ENCODE peak calls at places on chromosomes 4 and X, in eight cellular contexts. O is GM23248, C is PC-3, W is transverse colon, X is H1, D is lower lobe of right lung, F is mammary epithelial cell, G is IMR-90. Y is an unnamed sample.

GRCh38 chrX:71178908-71179307 is 34.3 kb downstream of the NLGN3 start:
- DNase-seq in O (peak; percentile 74), C (peak; percentile 76), W (peak; percentile 56), X (no peak), D (peak; percentile 47), F (peak; percentile 44), G (peak; percentile 69), Y (no peak)

GRCh38 chr4:972651-973424 is 531 bp downstream of the DGKQ start:
- DNase-seq in O (peak; percentile 64), C (peak; percentile 13), W (peak; percentile 54), X (no peak), D (peak; percentile 72), F (peak; percentile 39), G (no peak), Y (no peak)

GRCh38 chrX:95382799-95383198 is 1301.8 kb upstream of the DIAPH2 start:
- DNase-seq in O (no peak), C (peak; percentile 29), W (no peak), X (no peak), D (no peak), F (peak; percentile 84), G (no peak), Y (no peak)

GRCh38 chrX:105822138-105823091 is at the start of gene NRK:
- DNase-seq in O (no peak), C (no peak), W (no peak), X (no peak), D (no peak), F (no peak), G (no peak), Y (peak; percentile 51)

GRCh38 chr4:7334521-7335275 is 100.0 kb downstream of the PSAPL1 start:
- DNase-seq in O (no peak), C (no peak), W (no peak), X (no peak), D (peak; percentile 34), F (peak; percentile 25), G (no peak), Y (peak; percentile 36)

GRCh38 chr4:26821677-26822503 is 38.8 kb upstream of the STIM2 start:
- DNase-seq in O (peak; percentile 20), C (peak; percentile 7), W (no peak), X (no peak), D (no peak), F (no peak), G (peak; percentile 20), Y (no peak)

GRCh38 chr4:25486171-25486570 is 109.1 kb downstream of the ANAPC4 start:
- DNase-seq in O (no peak), C (peak; percentile 50), W (no peak), X (no peak), D (no peak), F (peak; percentile 9), G (no peak), Y (no peak)

GRCh38 chrX:137982791-137983190 is 416.9 kb downstream of the ZIC3 start:
- DNase-seq in O (no peak), C (no peak), W (no peak), X (no peak), D (no peak), F (no peak), G (no peak), Y (no peak)

GRCh38 chr4:20618010-20618409 is 82.2 kb upstream of the PACRGL start:
- DNase-seq in O (no peak), C (no peak), W (peak; percentile 45), X (no peak), D (peak; percentile 57), F (no peak), G (no peak), Y (peak; percentile 29)

GRCh38 chr4:117400039-117400835 is 314.9 kb upstream of the TRAM1L1 start:
- DNase-seq in O (peak; percentile 7), C (peak; percentile 81), W (no peak), X (no peak), D (no peak), F (peak; percentile 60), G (peak; percentile 77), Y (no peak)

GRCh38 chr4:128287159-128287870 is at the start of gene PGRMC2:
- DNase-seq in O (peak; percentile 68), C (peak; percentile 10), W (peak; percentile 53), X (no peak), D (no peak), F (no peak), G (peak; percentile 37), Y (no peak)

GRCh38 chr4:180913750-180914149 is 1329.5 kb upstream of the TENM3 start:
- DNase-seq in O (peak; percentile 84), C (peak; percentile 83), W (no peak), X (no peak), D (no peak), F (peak; percentile 90), G (peak; percentile 72), Y (no peak)

GRCh38 chrX:48522291-48522690 is 683 bp downstream of the EBP start:
- DNase-seq in O (no peak), C (no peak), W (peak; percentile 48), X (no peak), D (no peak), F (no peak), G (no peak), Y (no peak)

GRCh38 chrX:70262952-70263567 is 3.1 kb upstream of the P2RY4 start:
- DNase-seq in O (peak; percentile 61), C (peak; percentile 80), W (peak; percentile 55), X (peak; percentile 25), D (no peak), F (peak; percentile 54), G (peak; percentile 28), Y (no peak)

GRCh38 chr4:144868309-144868708 is 222.4 kb downstream of the HHIP start:
- DNase-seq in O (no peak), C (no peak), W (no peak), X (no peak), D (no peak), F (no peak), G (no peak), Y (no peak)

GRCh38 chrX:41116948-41117347 is 31.7 kb downstream of the USP9X start:
- DNase-seq in O (no peak), C (peak; percentile 4), W (no peak), X (no peak), D (no peak), F (peak; percentile 28), G (no peak), Y (no peak)

GRCh38 chr4:183240581-183241321 is 79.3 kb downstream of the CLDN22 start:
- DNase-seq in O (no peak), C (no peak), W (no peak), X (no peak), D (no peak), F (no peak), G (no peak), Y (no peak)

GRCh38 chr4:1570291-1571164 is 113.6 kb downstream of the FAM53A start:
- DNase-seq in O (no peak), C (no peak), W (no peak), X (no peak), D (peak; percentile 37), F (no peak), G (no peak), Y (peak; percentile 42)

GRCh38 chr4:100504086-100504874 is 13.5 kb downstream of the EMCN start:
- DNase-seq in O (no peak), C (no peak), W (no peak), X (peak; percentile 10), D (no peak), F (no peak), G (no peak), Y (no peak)

GRCh38 chr4:128524311-128524710 is 236.7 kb upstream of the PGRMC2 start:
- DNase-seq in O (peak; percentile 96), C (peak; percentile 84), W (peak; percentile 62), X (no peak), D (peak; percentile 59), F (peak; percentile 80), G (peak; percentile 65), Y (peak; percentile 44)

GRCh38 chr4:182454440-182455013 is 211.3 kb downstream of the TENM3 start:
- DNase-seq in O (no peak), C (no peak), W (no peak), X (no peak), D (no peak), F (no peak), G (peak; percentile 81), Y (no peak)

GRCh38 chrX:20141281-20142220 is at the start of gene EIF1AX:
- DNase-seq in O (peak; percentile 97), C (peak; percentile 97), W (peak; percentile 99), X (peak; percentile 90), D (peak; percentile 96), F (peak; percentile 99), G (peak; percentile 99), Y (peak; percentile 99)

GRCh38 chrX:20143539-20143938 is 1.9 kb upstream of the EIF1AX start:
- DNase-seq in O (no peak), C (no peak), W (no peak), X (no peak), D (no peak), F (no peak), G (no peak), Y (no peak)

GRCh38 chrX:20140410-20140809 is 1.2 kb downstream of the EIF1AX start:
- DNase-seq in O (peak; percentile 27), C (no peak), W (no peak), X (no peak), D (no peak), F (no peak), G (no peak), Y (no peak)

GRCh38 chrX:20143111-20143510 is 1.5 kb upstream of the EIF1AX start:
- DNase-seq in O (no peak), C (no peak), W (no peak), X (no peak), D (no peak), F (no peak), G (no peak), Y (no peak)

DNA sequence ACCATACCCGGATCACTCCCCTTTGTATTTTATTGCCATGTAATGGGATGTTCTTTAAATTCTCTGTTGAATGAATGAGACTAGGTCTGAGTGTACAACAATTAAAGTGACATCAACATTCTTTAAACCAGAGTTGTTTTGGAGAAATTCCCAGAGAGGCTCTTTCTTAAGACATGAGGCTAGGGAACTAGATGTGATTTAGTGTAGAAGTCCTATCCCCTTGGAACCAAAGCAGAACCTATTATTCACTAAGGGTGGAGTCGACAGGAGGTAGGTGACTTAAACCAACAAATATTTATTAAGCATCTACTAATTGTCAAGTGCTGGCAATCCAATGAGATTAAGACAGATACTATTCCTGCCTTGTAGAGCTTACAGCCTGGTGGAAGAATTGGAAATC is 1.7 kb downstream of the EIF1AX start:
- DNase-seq in O (peak; percentile 90), C (peak; percentile 43), W (no peak), X (no peak), D (no peak), F (peak; percentile 41), G (peak; percentile 59), Y (no peak)
- H3K4me1 ChIP-seq in O (peaks cover 14% of the 10 kb centered on the region), C (peaks cover 34% of the 10 kb centered on the region), W (peaks cover 18% of the 10 kb centered on the region), X (no peaks in the 10 kb centered on the region), D (peaks cover 17% of the 10 kb centered on the region), F (peaks cover 16% of the 10 kb centered on the region), G (peaks cover 4% of the 10 kb centered on the region), Y (peaks cover 23% of the 10 kb centered on the region)

GRCh38 chr4:122832732-122833131 is 6.1 kb downstream of the FGF2 start:
- DNase-seq in O (peak; percentile 38), C (no peak), W (no peak), X (no peak), D (no peak), F (no peak), G (peak; percentile 29), Y (no peak)
- H3K4me1 ChIP-seq in O (peaks cover 78% of the 10 kb centered on the region), C (peaks cover 36% of the 10 kb centered on the region), W (peaks cover 58% of the 10 kb centered on the region), X (peaks cover 28% of the 10 kb centered on the region), D (peaks cover 3% of the 10 kb centered on the region), F (peaks cover 42% of the 10 kb centered on the region), G (peaks cover 16% of the 10 kb centered on the region), Y (peaks cover 3% of the 10 kb centered on the region)

GRCh38 chr4:15702941-15703403 is at the start of gene BST1:
- DNase-seq in O (peak; percentile 74), C (no peak), W (peak; percentile 81), X (no peak), D (peak; percentile 89), F (peak; percentile 23), G (peak; percentile 50), Y (peak; percentile 77)
- H3K4me1 ChIP-seq in O (peaks cover 14% of the 10 kb centered on the region), C (no peaks in the 10 kb centered on the region), W (peaks cover 8% of the 10 kb centered on the region), X (no peaks in the 10 kb centered on the region), D (peaks cover 9% of the 10 kb centered on the region), F (peaks cover 8% of the 10 kb centered on the region), G (no peaks in the 10 kb centered on the region), Y (peaks cover 7% of the 10 kb centered on the region)

GRCh38 chr4:65259251-65259650 is 411.0 kb downstream of the EPHA5 start:
- DNase-seq in O (no peak), C (no peak), W (no peak), X (no peak), D (no peak), F (no peak), G (no peak), Y (no peak)
- H3K4me1 ChIP-seq in O (no peaks in the 10 kb centered on the region), C (no peaks in the 10 kb centered on the region), W (no peaks in the 10 kb centered on the region), X (no peaks in the 10 kb centered on the region), D (no peaks in the 10 kb centered on the region), F (no peaks in the 10 kb centered on the region), G (no peaks in the 10 kb centered on the region), Y (no peaks in the 10 kb centered on the region)

Y was measured in psoas muscle.